ENCODE peak calls at places on chromosomes 11 and 22, in six cellular contexts. O is stimulated activated CD4-positive, alpha-beta T cell treated with anti-CD3 and anti-CD28 coated beads, TNF-alpha, amount 100 ng/mL, for 24 hours; K is posterior vena cava; N is smooth muscle cell of the brain vasculature; L is M059J; P is stimulated activated CD8-positive, alpha-beta memory T cell treated with anti-CD3 and anti-CD28 coated beads, Interleukin-4, amount 100 ng/mL, for 1 hour. X is an unnamed sample.

GRCh38 chr11:120316880-120317688 is 8.0 kb upstream of the TLCD5 start:
- DNase-seq in O (no peak), K (no peak), N (no peak), L (no peak), P (no peak), X (peak; percentile 36)

GRCh38 chr22:23240639-23241389 is 60.5 kb downstream of the BCR start:
- DNase-seq in O (no peak), K (no peak), N (no peak), L (peak; percentile 5), P (no peak), X (no peak)

GRCh38 chr22:39946571-39947407 is 13.4 kb upstream of the TMA7B start:
- DNase-seq in O (no peak), K (no peak), N (no peak), L (no peak), P (no peak), X (peak; percentile 80)

GRCh38 chr11:72643547-72643946 is 30.7 kb downstream of the PDE2A start:
- DNase-seq in O (no peak), K (no peak), N (no peak), L (peak; percentile 89), P (no peak), X (no peak)

GRCh38 chr22:49548356-49549202 is 279.1 kb downstream of the BRD1 start:
- DNase-seq in O (no peak), K (peak; percentile 59), N (no peak), L (no peak), P (no peak), X (no peak)

GRCh38 chr11:1935156-1936071 is 11.7 kb upstream of the MRPL23 start:
- DNase-seq in O (no peak), K (peak; percentile 79), N (no peak), L (no peak), P (no peak), X (no peak)

GRCh38 chr11:105861225-105861624 is 160.8 kb downstream of the MSANTD4 start:
- DNase-seq in O (no peak), K (no peak), N (no peak), L (no peak), P (no peak), X (peak; percentile 7)

GRCh38 chr11:100923555-100923954 is 206.1 kb downstream of the PGR start:
- DNase-seq in O (no peak), K (no peak), N (peak; percentile 46), L (peak; percentile 34), P (no peak), X (no peak)

GRCh38 chr22:43988960-43989359 is 33.7 kb downstream of the SAMM50 start:
- DNase-seq in O (no peak), K (no peak), N (no peak), L (no peak), P (no peak), X (no peak)

GRCh38 chr22:37906364-37907008 is 389 bp downstream of the MICALL1 start:
- DNase-seq in O (no peak), K (no peak), N (no peak), L (no peak), P (no peak), X (no peak)

GRCh38 chr22:38258895-38259294 is 13.9 kb downstream of the TMEM184B start:
- DNase-seq in O (no peak), K (peak; percentile 89), N (no peak), L (no peak), P (no peak), X (no peak)

GRCh38 chr11:12399355-12399754 is 22.0 kb downstream of the PARVA start:
- DNase-seq in O (no peak), K (no peak), N (no peak), L (no peak), P (no peak), X (no peak)

GRCh38 chr11:19735512-19735911 is 22.9 kb downstream of the NAV2 start:
- DNase-seq in O (no peak), K (no peak), N (no peak), L (peak; percentile 27), P (no peak), X (no peak)

GRCh38 chr22:19640306-19640705 is 74.0 kb upstream of the SEPTIN5 start:
- DNase-seq in O (no peak), K (no peak), N (no peak), L (no peak), P (no peak), X (no peak)

GRCh38 chr11:129733384-129733783 is 82.3 kb upstream of the TMEM45B start:
- DNase-seq in O (no peak), K (no peak), N (no peak), L (no peak), P (no peak), X (no peak)

GRCh38 chr11:4467043-4467442 is 15.4 kb upstream of the OR52K1 start:
- DNase-seq in O (no peak), K (no peak), N (no peak), L (no peak), P (no peak), X (no peak)

GRCh38 chr11:65927904-65928397 is 8.7 kb downstream of the DRAP1 start:
- DNase-seq in O (peak; percentile 59), K (peak; percentile 81), N (no peak), L (peak; percentile 62), P (peak; percentile 56), X (no peak)

GRCh38 chr11:86990520-86990919 is 35.3 kb upstream of the FZD4 start:
- DNase-seq in O (no peak), K (no peak), N (no peak), L (peak; percentile 80), P (no peak), X (no peak)

GRCh38 chr22:17396531-17396930 is 27.3 kb downstream of the CECR2 start:
- DNase-seq in O (no peak), K (no peak), N (no peak), L (no peak), P (no peak), X (no peak)

GRCh38 chr11:82996966-82997606 is 74.6 kb downstream of the RAB30 start:
- DNase-seq in O (no peak), K (no peak), N (no peak), L (peak; percentile 82), P (no peak), X (no peak)

GRCh38 chr22:44924098-44924497 is 85.7 kb downstream of the PHF21B start:
- DNase-seq in O (no peak), K (no peak), N (no peak), L (no peak), P (no peak), X (no peak)

GRCh38 chr11:78535027-78535426 is 39.6 kb downstream of the NARS2 start:
- DNase-seq in O (no peak), K (no peak), N (no peak), L (no peak), P (no peak), X (no peak)

GRCh38 chr11:4551346-4551979 is 6.5 kb downstream of the OR52M1 start:
- DNase-seq in O (no peak), K (no peak), N (no peak), L (no peak), P (no peak), X (no peak)

GRCh38 chr11:76641905-76642304 is 28.6 kb downstream of the LRRC32 start:
- DNase-seq in O (no peak), K (no peak), N (no peak), L (no peak), P (no peak), X (no peak)

GRCh38 chr11:83023410-83023809 is 48.3 kb downstream of the RAB30 start:
- DNase-seq in O (no peak), K (no peak), N (no peak), L (no peak), P (no peak), X (no peak)

GRCh38 chr22:37571992-37572373 is 7.9 kb downstream of the LGALS2 start:
- DNase-seq in O (no peak), K (no peak), N (no peak), L (no peak), P (no peak), X (no peak)

GRCh38 chr22:17536269-17536668 is 27.0 kb upstream of the SLC25A18 start:
- DNase-seq in O (no peak), K (no peak), N (no peak), L (peak; percentile 46), P (no peak), X (no peak)

GRCh38 chr11:117230981-117231636 is 764 bp downstream of the PCSK7 start:
- DNase-seq in O (no peak), K (no peak), N (no peak), L (no peak), P (no peak), X (no peak)

GRCh38 chr11:70303070-70303469 is 32.6 kb downstream of the PPFIA1 start:
- DNase-seq in O (no peak), K (peak; percentile 88), N (no peak), L (peak; percentile 83), P (no peak), X (no peak)

GRCh38 chr11:117861151-117862018 is 15.1 kb downstream of the FXYD6 start:
- DNase-seq in O (no peak), K (peak; percentile 63), N (no peak), L (peak; percentile 7), P (no peak), X (peak; percentile 90)

GRCh38 chr11:16909375-16910035 is 104.7 kb downstream of the PLEKHA7 start:
- DNase-seq in O (no peak), K (no peak), N (no peak), L (no peak), P (no peak), X (no peak)

GRCh38 chr22:19479358-19480172 is at the start of gene CDC45:
- DNase-seq in O (peak; percentile 92), K (peak; percentile 98), N (peak; percentile 96), L (peak; percentile 96), P (peak; percentile 86), X (peak; percentile 96)

GRCh38 chr11:11155962-11156815 is 196.9 kb downstream of the CSNK2A3 start:
- DNase-seq in O (no peak), K (no peak), N (no peak), L (no peak), P (no peak), X (no peak)

GRCh38 chr11:1289211-1289935 is 20.1 kb downstream of the TOLLIP start:
- DNase-seq in O (no peak), K (peak; percentile 55), N (no peak), L (no peak), P (no peak), X (no peak)

GRCh38 chr11:73158356-73159051 is 16.4 kb upstream of the FCHSD2 start:
- DNase-seq in O (no peak), K (no peak), N (no peak), L (peak; percentile 52), P (no peak), X (no peak)